ENCODE peak calls at places on chromosome 22, in four cellular contexts. N, P, Z and I are unnamed samples.

GRCh38 chr22:35230839-35231584 is 26.3 kb upstream of the HMGXB4 start:
- DNase-seq in N (no peak), Z (no peak), P (peak), I (no peak)

GRCh38 chr22:17638182-17638431 is 450 bp upstream of the BCL2L13 start:
- DNase-seq in Z (no peak), P (no peak), N (peak), I (no peak)

GRCh38 chr22:20885017-20885556 is 26.3 kb downstream of the SNAP29 start:
- DNase-seq in N (no peak), Z (no peak), P (no peak), I (no peak)

GRCh38 chr22:26393929-26394328 is 35.1 kb upstream of the ASPHD2 start:
- DNase-seq in N (no peak), P (no peak), Z (no peak), I (no peak)

GRCh38 chr22:35539487-35539886 is 1.1 kb upstream of the RASD2 start:
- DNase-seq in Z (no peak), P (no peak), N (no peak), I (no peak)

GRCh38 chr22:46618667-46619066 is 1.5 kb upstream of the GRAMD4 start:
- DNase-seq in Z (no peak), N (no peak), P (no peak), I (no peak)

GRCh38 chr22:30195245-30196140 is 51.1 kb downstream of the LIF start:
- DNase-seq in Z (no peak), N (no peak), P (no peak), I (no peak)

GRCh38 chr22:50471197-50471847 is 3.5 kb downstream of the SBF1 start:
- DNase-seq in N (no peak), Z (no peak), P (no peak), I (no peak)

GRCh38 chr22:46996595-46997310 is 234.3 kb downstream of the TBC1D22A start:
- DNase-seq in N (no peak), Z (no peak), P (no peak), I (no peak)

GRCh38 chr22:27671413-27671721 is 130.2 kb downstream of the MN1 start:
- DNase-seq in Z (no peak), N (no peak), P (no peak), I (no peak)

GRCh38 chr22:46195487-46196165 is 45.3 kb downstream of the PPARA start:
- DNase-seq in N (no peak), Z (no peak), P (no peak), I (no peak)

GRCh38 chr22:28882545-28882877 is 861 bp upstream of the ZNRF3 start:
- DNase-seq in P (no peak), Z (no peak), N (no peak), I (no peak)

GRCh38 chr22:46370584-46371373 is 35.3 kb downstream of the TRMU start:
- DNase-seq in P (no peak), N (no peak), Z (no peak), I (no peak)

GRCh38 chr22:47192651-47193437 is 430.4 kb downstream of the TBC1D22A start:
- DNase-seq in P (no peak), Z (peak), N (no peak), I (no peak)

GRCh38 chr22:40509401-40510134 is 127.0 kb downstream of the MRTFA start:
- DNase-seq in P (no peak), N (no peak), Z (no peak), I (no peak)

GRCh38 chr22:23240639-23241389 is 60.5 kb downstream of the BCR start:
- DNase-seq in N (no peak), Z (no peak), P (no peak), I (no peak)

GRCh38 chr22:23079240-23079768 is 9.0 kb downstream of the GNAZ start:
- DNase-seq in P (no peak), Z (no peak), N (no peak), I (no peak)

GRCh38 chr22:26592368-26593015 is 2.6 kb upstream of the TPST2 start:
- DNase-seq in P (peak), N (peak), Z (no peak), I (no peak)

GRCh38 chr22:34966980-34967379 is 99.0 kb upstream of the ISX start:
- DNase-seq in Z (no peak), P (no peak), N (no peak), I (no peak)

GRCh38 chr22:42353883-42354727 is 78.1 kb downstream of the NFAM1 start:
- DNase-seq in P (no peak), Z (peak), N (no peak), I (no peak)
- TF ChIP-seq CTCF in P (no peak), Z (no peak), N (no peak), I (no peak)

DNA sequence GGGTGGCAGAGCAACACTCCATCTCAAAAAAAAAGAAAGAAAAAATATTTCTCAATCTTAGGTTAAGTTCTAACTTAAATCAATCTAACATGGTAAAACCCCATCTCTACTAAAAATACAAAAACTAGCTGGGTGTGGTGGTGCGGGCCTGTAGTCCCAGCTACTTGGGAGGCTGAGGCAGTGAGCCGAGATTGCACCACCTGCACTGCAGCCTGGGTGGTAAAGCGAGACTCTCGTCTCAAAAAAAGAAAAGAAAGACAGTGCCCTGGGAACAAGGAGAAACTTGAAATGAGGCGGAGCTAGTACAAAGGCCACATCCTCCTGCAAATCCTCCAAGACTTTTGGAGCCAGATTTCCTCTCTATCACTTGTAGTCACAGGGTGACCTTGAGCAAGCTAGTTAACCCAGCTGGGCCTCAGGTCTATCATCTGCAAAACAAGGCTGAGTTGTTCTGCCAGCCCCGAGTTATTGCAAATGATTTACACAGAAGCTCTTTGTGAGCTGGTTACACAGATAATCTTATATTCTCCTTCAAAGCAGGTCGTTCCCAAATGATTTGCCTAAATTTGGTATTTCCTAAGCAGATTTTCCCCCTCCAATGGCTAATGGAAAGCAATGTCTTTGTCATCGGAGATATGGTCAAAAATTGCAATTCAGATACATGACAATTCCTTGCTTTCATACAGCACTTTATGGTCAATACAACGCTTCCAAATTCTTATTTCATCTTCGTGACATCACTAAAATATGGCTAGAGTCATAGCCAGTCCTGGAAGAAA is 1.9 kb downstream of the ANKRD54 start:
- DNase-seq in N (no peak), Z (no peak), P (no peak), I (no peak)
- TF ChIP-seq CTCF in N (no peak), Z (no peak), P (no peak), I (no peak)

GRCh38 chr22:24485608-24486007 is 9.5 kb upstream of the UPB1 start:
- DNase-seq in N (no peak), P (no peak), Z (no peak), I (no peak)
- TF ChIP-seq CTCF in N (peak), P (peak), Z (no peak), I (no peak)

GRCh38 chr22:43345356-43345755 is 2.2 kb upstream of the SCUBE1 start:
- DNase-seq in N (no peak), Z (no peak), P (no peak), I (no peak)

GRCh38 chr22:43349636-43350035 is 6.5 kb upstream of the SCUBE1 start:
- DNase-seq in P (no peak), Z (no peak), N (no peak), I (no peak)

GRCh38 chr22:43345761-43346261 is 2.6 kb upstream of the SCUBE1 start:
- DNase-seq in P (peak), Z (no peak), N (peak), I (no peak)

GRCh38 chr22:43343262-43343988 is at the start of gene SCUBE1:
- DNase-seq in P (no peak), Z (peak), N (peak), I (peak)

DNA sequence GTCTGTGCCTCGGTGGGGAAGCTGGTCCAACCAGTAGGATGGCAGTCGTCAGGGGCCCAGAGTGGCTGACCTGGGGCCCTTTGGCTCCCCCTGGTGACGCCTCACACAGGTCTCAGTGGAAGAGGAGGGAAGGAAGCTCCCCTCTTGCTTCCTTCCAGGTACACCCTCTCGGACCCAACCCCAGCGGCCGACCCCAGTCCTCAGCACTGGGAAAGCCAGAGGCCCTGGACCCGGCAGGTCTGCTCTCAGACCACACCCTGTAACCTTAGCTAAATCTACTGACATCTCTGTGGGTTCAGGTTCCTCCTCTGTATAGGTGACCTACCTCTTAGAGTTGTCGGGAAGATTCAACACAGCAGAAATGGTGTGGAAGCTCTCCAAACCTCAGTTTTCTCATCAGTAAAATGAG is 3.4 kb upstream of the SCUBE1 start:
- DNase-seq in N (peak), P (no peak), Z (peak), I (peak)
- TF ChIP-seq CTCF in N (peak), P (peak), Z (peak), I (no peak)

DNA sequence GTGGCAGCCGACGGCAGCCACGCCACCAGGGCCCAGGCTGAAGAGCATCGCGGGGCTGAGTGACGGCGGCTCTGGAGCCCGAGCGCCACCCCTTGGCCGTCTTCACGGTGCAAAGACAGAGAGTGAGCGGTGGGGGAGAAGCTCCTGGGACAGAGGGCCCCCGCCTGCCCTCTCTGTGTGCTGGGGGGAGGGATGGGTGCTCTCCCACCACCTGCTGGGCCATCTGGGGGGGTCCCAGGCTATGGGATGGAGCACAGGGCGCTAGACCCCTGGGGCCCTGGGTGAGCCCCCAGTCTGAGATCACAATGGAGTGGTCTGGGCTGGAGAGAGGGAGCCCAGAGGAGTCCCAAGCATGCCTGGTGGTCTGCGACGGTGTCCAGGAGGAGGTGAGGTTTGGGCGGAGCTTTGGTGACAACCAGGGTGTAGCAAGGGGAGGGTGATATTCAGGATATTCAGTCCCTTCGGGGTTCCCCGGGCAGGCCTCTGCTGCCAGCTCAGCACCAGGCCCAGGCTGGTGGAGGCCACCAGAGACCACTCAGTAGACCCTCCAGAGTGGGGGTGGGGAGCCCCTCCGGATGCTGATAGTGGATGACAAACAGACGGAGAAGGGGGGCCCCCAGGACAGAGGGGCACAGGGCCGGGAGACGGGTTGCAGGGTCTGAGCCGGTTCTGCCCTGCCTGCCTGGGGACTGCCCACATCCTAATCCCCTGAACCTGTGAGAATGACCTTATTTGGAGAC is 78.1 kb upstream of the PRR5 start:
- DNase-seq in Z (no peak), N (no peak), P (no peak), I (no peak)
- TF ChIP-seq CTCF in Z (peak), N (no peak), P (no peak), I (no peak)

GRCh38 chr22:39349967-39350802 is at the start of gene SYNGR1:
- DNase-seq in Z (peak), P (no peak), N (no peak), I (peak)
- TF ChIP-seq CTCF in Z (no peak), P (peak), N (no peak), I (no peak)

GRCh38 chr22:19168088-19168890 is 10.2 kb downstream of the SLC25A1 start:
- DNase-seq in P (no peak), Z (no peak), N (no peak), I (no peak)
- TF ChIP-seq CTCF in P (no peak), Z (no peak), N (no peak), I (no peak)

DNA sequence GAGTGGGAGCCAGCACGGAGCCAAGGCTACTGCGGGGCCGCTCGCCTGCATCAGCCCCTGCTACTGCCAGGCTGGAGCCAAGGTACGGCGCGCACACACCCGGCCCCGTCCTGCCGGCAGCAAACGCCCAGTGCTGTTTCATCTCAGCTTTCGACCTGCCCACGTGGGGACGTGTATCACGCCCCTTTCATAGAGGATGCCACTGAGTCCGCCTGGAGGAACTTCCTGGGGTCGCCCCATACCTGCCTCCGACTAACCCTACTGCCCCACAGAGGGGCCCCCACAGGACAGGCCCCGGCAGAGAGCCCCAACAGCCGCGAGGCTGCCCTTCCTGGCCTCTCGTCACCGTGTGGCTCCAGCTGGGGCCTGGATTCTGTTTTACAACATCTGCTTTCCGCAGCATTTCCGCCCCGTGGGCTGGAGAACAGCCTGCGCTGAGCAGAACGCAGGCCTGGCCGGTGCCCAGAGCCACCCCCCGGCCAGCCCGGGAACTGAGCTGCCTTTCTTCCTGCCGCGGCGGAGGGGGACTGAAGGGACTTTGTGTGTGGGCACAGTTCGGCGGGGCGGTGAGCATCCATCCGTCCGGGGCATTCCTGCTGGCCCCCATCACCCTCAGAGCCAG is 22.9 kb upstream of the ARHGAP8 start:
- DNase-seq in P (no peak), Z (no peak), N (no peak), I (no peak)
- TF ChIP-seq CTCF in P (no peak), Z (no peak), N (peak), I (no peak)

GRCh38 chr22:36577019-36577418 is 48.1 kb upstream of the EIF3D start:
- DNase-seq in Z (no peak), N (no peak), P (no peak), I (no peak)
- TF ChIP-seq CTCF in Z (no peak), N (no peak), P (no peak), I (no peak)

GRCh38 chr22:37501176-37501609 is 15.0 kb upstream of the MFNG start:
- DNase-seq in P (no peak), Z (no peak), N (no peak), I (no peak)
- TF ChIP-seq CTCF in P (no peak), Z (no peak), N (no peak), I (no peak)